ENCODE peak calls at places on chromosomes 16 and 17, in six cellular contexts. Z is heart left ventricle, M is IMR-90, V is stomach, T is uterus, G is transverse colon. E is an unnamed sample.

GRCh38 chr17:67689534-67690177 is 28.1 kb upstream of the NOL11 start:
- DNase-seq in T (peak; percentile 54), G (peak; percentile 27), M (peak; percentile 66), Z (no peak), V (peak; percentile 44), E (peak; percentile 75)

GRCh38 chr17:37066322-37066905 is 117.7 kb downstream of the AATF start:
- DNase-seq in Z (no peak), T (no peak), G (no peak), M (no peak), V (no peak), E (no peak)

GRCh38 chr17:28074010-28074409 is 31.5 kb downstream of the NLK start:
- DNase-seq in M (no peak), Z (no peak), T (no peak), G (no peak), V (no peak), E (no peak)

GRCh38 chr16:67432491-67432890 is 1.6 kb downstream of the HSD11B2 start:
- DNase-seq in M (no peak), T (no peak), G (no peak), V (no peak), Z (no peak), E (no peak)

GRCh38 chr16:85921026-85921425 is 22.1 kb downstream of the IRF8 start:
- DNase-seq in Z (no peak), M (no peak), V (no peak), T (no peak), G (no peak), E (no peak)

GRCh38 chr17:27860971-27861669 is 32.0 kb downstream of the LYRM9 start:
- DNase-seq in V (no peak), G (no peak), T (no peak), Z (no peak), M (no peak), E (no peak)

GRCh38 chr17:45372325-45372869 is 55.6 kb upstream of the MAP3K14 start:
- DNase-seq in V (no peak), Z (no peak), T (no peak), M (peak; percentile 20), G (no peak), E (no peak)

GRCh38 chr16:81473969-81474959 is 29.7 kb downstream of the CMIP start:
- DNase-seq in G (no peak), Z (no peak), T (no peak), V (no peak), M (no peak), E (no peak)

GRCh38 chr16:88597856-88598491 is 27.8 kb downstream of the ZC3H18 start:
- DNase-seq in G (no peak), V (no peak), Z (no peak), T (no peak), M (no peak), E (no peak)

GRCh38 chr16:4538067-4538385 is 547 bp downstream of the CDIP1 start:
- DNase-seq in Z (no peak), G (no peak), T (no peak), M (no peak), V (no peak), E (peak; percentile 67)

GRCh38 chr17:34581446-34582184 is 2.2 kb downstream of the TMEM132E start:
- DNase-seq in Z (no peak), G (no peak), T (no peak), M (no peak), V (no peak), E (no peak)

GRCh38 chr16:23174622-23175021 is 7.9 kb upstream of the SCNN1G start:
- DNase-seq in V (no peak), T (no peak), M (peak; percentile 5), Z (no peak), G (no peak), E (no peak)

GRCh38 chr17:34178047-34178446 is 77.0 kb upstream of the CCL2 start:
- DNase-seq in Z (no peak), M (peak; percentile 21), V (no peak), G (no peak), T (no peak), E (no peak)

GRCh38 chr16:49788505-49788904 is 67.4 kb downstream of the ZNF423 start:
- DNase-seq in Z (no peak), V (no peak), M (no peak), G (no peak), T (peak; percentile 73), E (no peak)

GRCh38 chr17:1495265-1495664 is 2.8 kb upstream of the MYO1C start:
- DNase-seq in G (no peak), Z (peak; percentile 84), M (no peak), T (no peak), V (no peak), E (no peak)

GRCh38 chr17:44155488-44155887 is 13.8 kb downstream of the HROB start:
- DNase-seq in Z (no peak), V (no peak), T (no peak), G (no peak), M (no peak), E (no peak)

GRCh38 chr16:87723224-87723619 is 42.6 kb downstream of the KLHDC4 start:
- DNase-seq in Z (peak; percentile 72), G (peak; percentile 34), T (no peak), M (peak; percentile 97), V (peak; percentile 48), E (peak; percentile 26)

GRCh38 chr17:77889866-77890760 is 68.4 kb upstream of the TNRC6C start:
- DNase-seq in T (no peak), V (no peak), M (no peak), Z (no peak), G (no peak), E (no peak)

GRCh38 chr16:69187387-69187890 is 475 bp downstream of the SNTB2 start:
- DNase-seq in Z (peak; percentile 62), G (peak; percentile 62), M (no peak), T (peak; percentile 53), V (peak; percentile 60), E (peak; percentile 56)

GRCh38 chr16:28610595-28611270 is 889 bp upstream of the SULT1A1 start:
- DNase-seq in T (no peak), G (peak; percentile 45), M (no peak), V (peak; percentile 26), Z (no peak), E (no peak)

GRCh38 chr17:66583112-66583748 is 251.7 kb upstream of the CACNG5 start:
- DNase-seq in Z (no peak), G (no peak), V (no peak), M (no peak), T (no peak), E (no peak)

GRCh38 chr16:85383836-85384825 is 229.0 kb upstream of the GSE1 start:
- DNase-seq in T (no peak), V (no peak), Z (no peak), G (no peak), M (no peak), E (no peak)

DNA sequence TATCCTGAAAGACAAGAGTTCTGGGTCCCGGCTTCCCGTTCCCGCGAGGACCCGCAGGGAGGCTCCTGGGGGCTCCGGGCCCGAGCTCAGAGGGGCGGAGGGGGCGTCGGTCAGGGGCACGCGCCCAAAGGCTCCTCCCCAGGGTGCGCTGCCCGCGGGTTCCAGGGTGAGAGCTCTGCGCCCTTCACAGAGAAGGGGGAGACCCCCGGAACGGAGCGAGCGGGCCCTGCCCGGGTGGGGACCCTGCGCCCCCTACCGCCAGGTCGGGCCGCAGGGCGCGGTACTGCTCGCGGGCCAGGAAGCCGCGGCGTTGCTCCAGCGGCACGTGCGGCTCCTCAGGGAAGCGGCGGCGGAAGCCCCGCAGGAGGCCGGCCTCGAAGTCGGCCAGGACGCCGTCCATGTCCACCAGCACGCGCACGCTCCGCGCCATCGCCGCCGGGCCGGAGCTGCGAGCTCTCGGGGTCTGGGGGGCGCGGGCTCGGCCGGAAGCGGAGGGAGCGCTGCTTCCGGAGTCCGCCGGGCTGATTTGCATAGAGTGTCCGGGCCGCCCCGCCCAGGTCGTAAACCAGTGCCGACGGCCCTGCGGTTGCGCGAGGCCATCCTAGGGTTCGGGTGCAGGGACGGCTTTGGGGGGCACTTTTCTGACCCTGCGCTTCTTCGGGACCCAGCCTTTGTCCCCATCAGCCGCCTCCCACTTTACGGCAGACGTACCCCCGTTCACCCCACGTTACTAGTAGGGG is at the start of gene NT5C:
- DNase-seq in M (peak; percentile 61), Z (peak; percentile 85), V (peak; percentile 82), T (peak; percentile 80), G (peak; percentile 90), E (peak; percentile 86)
- TF ChIP-seq POLR2A in M (peak; percentile 54), Z (peak; percentile 63), V (no peak), T (no peak), G (peak; percentile 71), E (peak; percentile 71)

GRCh38 chr17:47253541-47254402 is at the start of gene ITGB3:
- DNase-seq in T (peak; percentile 80), G (peak; percentile 79), V (peak; percentile 74), Z (peak; percentile 81), M (peak; percentile 67), E (peak; percentile 87)
- TF ChIP-seq POLR2A in T (peak; percentile 29), G (peak; percentile 33), V (no peak), Z (peak; percentile 13), M (peak; percentile 57), E (no peak)

DNA sequence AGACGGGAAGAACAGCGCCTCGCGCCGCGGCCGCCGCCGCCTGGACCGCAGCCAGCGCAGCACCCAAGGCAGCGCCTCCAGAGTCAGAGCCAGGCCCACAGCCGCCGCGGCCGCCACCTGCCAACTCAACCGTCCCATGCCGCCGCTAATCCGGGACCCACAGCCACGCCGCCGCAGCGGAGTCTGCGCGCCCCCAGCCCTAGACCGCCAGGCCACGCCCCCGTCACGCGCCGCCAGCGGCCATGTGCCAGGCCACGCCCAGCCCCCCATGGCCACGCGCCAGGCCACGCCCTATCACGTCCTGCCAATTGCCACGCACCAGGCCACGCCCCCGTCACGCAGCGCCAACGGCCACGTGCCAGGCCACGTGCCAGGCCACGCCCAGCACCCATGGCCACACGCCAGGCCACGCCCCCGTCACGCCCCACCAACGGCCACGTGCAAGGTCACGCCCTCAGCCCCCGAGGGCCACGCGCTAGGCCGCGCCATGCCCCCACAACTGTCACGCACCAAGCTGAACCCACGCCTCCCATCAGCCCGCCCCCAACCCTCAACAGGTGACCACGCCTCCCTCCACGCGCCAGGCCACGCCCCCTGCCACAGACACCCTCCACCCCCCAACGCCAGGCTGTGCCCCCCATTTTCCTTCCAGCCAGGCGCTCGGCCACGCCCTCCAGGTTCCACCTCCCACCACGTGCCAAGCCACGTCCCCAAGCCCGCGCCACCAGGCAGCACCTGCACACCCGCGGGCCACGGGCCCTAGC is at the start of gene PLD6:
- DNase-seq in T (peak; percentile 79), G (peak; percentile 93), V (peak; percentile 86), Z (peak; percentile 80), M (peak; percentile 39), E (peak; percentile 93)
- TF ChIP-seq POLR2A in T (no peak), G (no peak), V (no peak), Z (no peak), M (no peak), E (peak; percentile 49)

DNA sequence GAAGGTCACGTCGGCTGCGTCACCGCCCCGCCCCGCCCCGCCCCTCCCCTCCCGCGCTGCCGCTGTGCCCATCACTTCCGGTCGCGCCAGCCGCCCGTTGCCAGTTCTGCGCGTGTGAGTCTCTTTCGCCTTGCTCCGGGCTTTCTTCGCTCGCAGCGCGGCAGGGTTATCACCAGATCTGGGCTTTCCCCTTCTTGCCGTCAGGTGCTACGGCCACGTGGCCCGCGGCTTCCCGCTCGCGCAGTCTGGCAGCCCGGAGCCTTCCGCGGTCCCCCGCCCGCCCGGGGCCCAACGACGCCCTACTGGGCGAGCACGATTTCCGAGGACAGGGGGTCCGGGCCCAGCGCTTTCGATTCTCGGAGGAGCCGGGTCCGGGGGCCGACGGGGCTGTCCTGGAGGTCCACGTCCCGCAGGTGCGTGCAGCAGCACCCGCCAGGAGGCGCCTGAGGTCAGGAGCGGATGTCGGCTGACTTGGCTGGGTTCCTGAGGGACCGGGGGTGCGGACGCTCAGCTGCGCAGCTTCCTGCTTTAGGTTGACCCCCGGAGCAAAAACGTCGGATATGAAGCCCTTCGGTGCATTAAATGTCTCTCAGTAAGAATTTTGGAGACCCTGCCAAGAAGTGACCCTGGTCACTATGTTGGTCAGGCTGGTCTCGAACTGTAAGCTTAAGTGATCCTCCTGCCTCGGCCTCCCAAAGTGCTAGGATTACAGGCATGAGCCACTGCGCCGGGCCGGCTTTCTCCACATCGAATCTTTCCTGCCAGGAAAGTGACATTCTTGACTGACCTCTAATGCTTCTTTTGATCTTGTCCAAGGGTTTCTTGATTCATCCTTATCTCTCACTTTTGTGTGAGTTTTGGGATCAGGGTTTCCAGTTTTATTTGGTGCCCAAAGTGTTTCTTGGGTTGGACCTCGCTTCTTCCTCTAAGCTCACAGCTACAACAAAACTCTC is at the start of gene METTL23:
- DNase-seq in T (peak; percentile 87), Z (peak; percentile 87), V (peak; percentile 88), M (peak; percentile 77), G (peak; percentile 90), E (peak; percentile 91)
- TF ChIP-seq POLR2A in T (no peak), Z (no peak), V (no peak), M (peak; percentile 93), G (no peak), E (no peak)